ENCODE peak calls at places on chromosome 19, in ten cellular contexts. One of them, this sample, is unnamed.

GRCh38 chr19:6828698-6829633 is 56.5 kb downstream of the VAV1 start:
- DNase-seq in lower lobe of right lung: peak; percentile 56
- DNase-seq in endodermal cell: peak; percentile 97
- DNase-seq in heart right ventricle: no peak
- DNase-seq in IMR-90: no peak
- DNase-seq in ascending aorta: no peak
- DNase-seq in mammary epithelial cell: no peak
- DNase-seq in H9: peak; percentile 97
- DNase-seq in RWPE1: peak; percentile 51
- DNase-seq in AG04450: no peak
- DNase-seq in this sample: no peak

GRCh38 chr19:45403781-45404556 is 900 bp downstream of the PPP1R13L start:
- DNase-seq in lower lobe of right lung: peak; percentile 75
- DNase-seq in ascending aorta: peak; percentile 85
- DNase-seq in H9: peak; percentile 92
- DNase-seq in endodermal cell: peak; percentile 97
- DNase-seq in heart right ventricle: peak; percentile 68
- DNase-seq in RWPE1: peak; percentile 68
- DNase-seq in AG04450: no peak
- DNase-seq in mammary epithelial cell: peak; percentile 60
- DNase-seq in IMR-90: no peak
- DNase-seq in this sample: peak; percentile 35

GRCh38 chr19:29247912-29248311 is 35.0 kb upstream of the UQCRFS1 start:
- DNase-seq in H9: peak; percentile 25
- DNase-seq in endodermal cell: peak; percentile 68
- DNase-seq in IMR-90: no peak
- DNase-seq in mammary epithelial cell: no peak
- DNase-seq in lower lobe of right lung: no peak
- DNase-seq in RWPE1: no peak
- DNase-seq in AG04450: no peak
- DNase-seq in ascending aorta: no peak
- DNase-seq in heart right ventricle: no peak
- DNase-seq in this sample: no peak

GRCh38 chr19:5953034-5953589 is 24.8 kb downstream of the RANBP3 start:
- DNase-seq in AG04450: no peak
- DNase-seq in lower lobe of right lung: no peak
- DNase-seq in RWPE1: no peak
- DNase-seq in heart right ventricle: no peak
- DNase-seq in endodermal cell: no peak
- DNase-seq in mammary epithelial cell: no peak
- DNase-seq in ascending aorta: no peak
- DNase-seq in IMR-90: peak; percentile 58
- DNase-seq in H9: no peak
- DNase-seq in this sample: no peak

GRCh38 chr19:32387701-32388392 is 17.7 kb upstream of the DPY19L3 start:
- DNase-seq in mammary epithelial cell: no peak
- DNase-seq in H9: no peak
- DNase-seq in heart right ventricle: no peak
- DNase-seq in RWPE1: no peak
- DNase-seq in ascending aorta: peak; percentile 78
- DNase-seq in endodermal cell: no peak
- DNase-seq in lower lobe of right lung: no peak
- DNase-seq in IMR-90: peak; percentile 62
- DNase-seq in AG04450: no peak
- DNase-seq in this sample: no peak

GRCh38 chr19:11025445-11025844 is 63.8 kb upstream of the LDLR start:
- DNase-seq in mammary epithelial cell: no peak
- DNase-seq in AG04450: no peak
- DNase-seq in RWPE1: no peak
- DNase-seq in endodermal cell: no peak
- DNase-seq in H9: no peak
- DNase-seq in heart right ventricle: no peak
- DNase-seq in ascending aorta: no peak
- DNase-seq in lower lobe of right lung: no peak
- DNase-seq in IMR-90: no peak
- DNase-seq in this sample: no peak

GRCh38 chr19:7579182-7579581 is 16.5 kb upstream of the CAMSAP3 start:
- DNase-seq in mammary epithelial cell: no peak
- DNase-seq in RWPE1: no peak
- DNase-seq in lower lobe of right lung: no peak
- DNase-seq in IMR-90: no peak
- DNase-seq in ascending aorta: no peak
- DNase-seq in AG04450: no peak
- DNase-seq in H9: no peak
- DNase-seq in heart right ventricle: no peak
- DNase-seq in endodermal cell: no peak
- DNase-seq in this sample: no peak

GRCh38 chr19:34357431-34357830 is 7.6 kb upstream of the GPI start:
- DNase-seq in lower lobe of right lung: no peak
- DNase-seq in H9: no peak
- DNase-seq in ascending aorta: no peak
- DNase-seq in RWPE1: no peak
- DNase-seq in mammary epithelial cell: no peak
- DNase-seq in IMR-90: no peak
- DNase-seq in AG04450: no peak
- DNase-seq in endodermal cell: no peak
- DNase-seq in heart right ventricle: no peak
- DNase-seq in this sample: no peak

GRCh38 chr19:50417138-50417849 is 1.4 kb upstream of the SPIB start:
- DNase-seq in lower lobe of right lung: no peak
- DNase-seq in AG04450: no peak
- DNase-seq in IMR-90: no peak
- DNase-seq in heart right ventricle: no peak
- DNase-seq in ascending aorta: no peak
- DNase-seq in H9: peak; percentile 40
- DNase-seq in RWPE1: no peak
- DNase-seq in endodermal cell: no peak
- DNase-seq in mammary epithelial cell: no peak
- DNase-seq in this sample: no peak

GRCh38 chr19:49231389-49231788 is 73.8 kb downstream of the TRPM4 start:
- DNase-seq in lower lobe of right lung: no peak
- DNase-seq in endodermal cell: peak; percentile 75
- DNase-seq in ascending aorta: no peak
- DNase-seq in RWPE1: no peak
- DNase-seq in heart right ventricle: no peak
- DNase-seq in H9: no peak
- DNase-seq in IMR-90: no peak
- DNase-seq in mammary epithelial cell: no peak
- DNase-seq in AG04450: no peak
- DNase-seq in this sample: no peak

GRCh38 chr19:1133471-1133929 is 29.7 kb downstream of the GPX4 start:
- DNase-seq in mammary epithelial cell: no peak
- DNase-seq in RWPE1: peak; percentile 69
- DNase-seq in H9: peak; percentile 86
- DNase-seq in AG04450: no peak
- DNase-seq in lower lobe of right lung: peak; percentile 68
- DNase-seq in endodermal cell: peak; percentile 87
- DNase-seq in IMR-90: no peak
- DNase-seq in heart right ventricle: no peak
- DNase-seq in ascending aorta: peak; percentile 75
- DNase-seq in this sample: peak; percentile 49

GRCh38 chr19:7823902-7824301 is 6.1 kb upstream of the EVI5L start:
- DNase-seq in AG04450: no peak
- DNase-seq in mammary epithelial cell: no peak
- DNase-seq in RWPE1: no peak
- DNase-seq in H9: no peak
- DNase-seq in IMR-90: no peak
- DNase-seq in ascending aorta: no peak
- DNase-seq in heart right ventricle: no peak
- DNase-seq in endodermal cell: no peak
- DNase-seq in lower lobe of right lung: no peak
- DNase-seq in this sample: no peak

GRCh38 chr19:32658075-32658474 is 16.9 kb downstream of the ANKRD27 start:
- DNase-seq in IMR-90: no peak
- DNase-seq in endodermal cell: no peak
- DNase-seq in mammary epithelial cell: no peak
- DNase-seq in AG04450: no peak
- DNase-seq in ascending aorta: no peak
- DNase-seq in lower lobe of right lung: no peak
- DNase-seq in RWPE1: no peak
- DNase-seq in H9: no peak
- DNase-seq in heart right ventricle: no peak
- DNase-seq in this sample: no peak

GRCh38 chr19:31449379-31449778 is 100.1 kb upstream of the TSHZ3 start:
- DNase-seq in mammary epithelial cell: no peak
- DNase-seq in H9: no peak
- DNase-seq in lower lobe of right lung: no peak
- DNase-seq in IMR-90: no peak
- DNase-seq in heart right ventricle: no peak
- DNase-seq in ascending aorta: no peak
- DNase-seq in AG04450: no peak
- DNase-seq in endodermal cell: no peak
- DNase-seq in RWPE1: no peak
- DNase-seq in this sample: no peak

GRCh38 chr19:49468746-49469447 is 5.1 kb upstream of the FLT3LG start:
- DNase-seq in AG04450: no peak
- DNase-seq in endodermal cell: peak; percentile 93
- DNase-seq in mammary epithelial cell: no peak
- DNase-seq in lower lobe of right lung: no peak
- DNase-seq in ascending aorta: peak; percentile 90
- DNase-seq in IMR-90: no peak
- DNase-seq in RWPE1: peak; percentile 68
- DNase-seq in H9: peak; percentile 94
- DNase-seq in heart right ventricle: peak; percentile 92
- DNase-seq in this sample: peak; percentile 88

GRCh38 chr19:24033308-24033961 is 53.6 kb upstream of the ZNF254 start:
- DNase-seq in mammary epithelial cell: peak; percentile 91
- DNase-seq in heart right ventricle: peak; percentile 90
- DNase-seq in lower lobe of right lung: peak; percentile 92
- DNase-seq in endodermal cell: peak; percentile 97
- DNase-seq in H9: peak; percentile 95
- DNase-seq in IMR-90: peak; percentile 91
- DNase-seq in AG04450: peak; percentile 76
- DNase-seq in ascending aorta: peak; percentile 93
- DNase-seq in RWPE1: peak; percentile 97
- DNase-seq in this sample: peak; percentile 92

GRCh38 chr19:17575871-17576757 is 20.7 kb downstream of the COLGALT1 start:
- DNase-seq in ascending aorta: no peak
- DNase-seq in heart right ventricle: no peak
- DNase-seq in lower lobe of right lung: no peak
- DNase-seq in AG04450: no peak
- DNase-seq in H9: no peak
- DNase-seq in mammary epithelial cell: no peak
- DNase-seq in endodermal cell: no peak
- DNase-seq in RWPE1: no peak
- DNase-seq in IMR-90: no peak
- DNase-seq in this sample: no peak

GRCh38 chr19:22919946-22920345 is 83.0 kb downstream of the ZNF728 start:
- DNase-seq in mammary epithelial cell: no peak
- DNase-seq in RWPE1: no peak
- DNase-seq in H9: no peak
- DNase-seq in lower lobe of right lung: no peak
- DNase-seq in endodermal cell: no peak
- DNase-seq in IMR-90: no peak
- DNase-seq in AG04450: no peak
- DNase-seq in heart right ventricle: no peak
- DNase-seq in ascending aorta: no peak
- DNase-seq in this sample: no peak
- H3K27ac ChIP-seq in mammary epithelial cell: no peak overlapping the region
- H3K27ac ChIP-seq in RWPE1: no peak overlapping the region
- H3K27ac ChIP-seq in H9: no peak overlapping the region
- H3K27ac ChIP-seq in lower lobe of right lung: no peak overlapping the region
- H3K27ac ChIP-seq in endodermal cell: no peak overlapping the region
- H3K27ac ChIP-seq in IMR-90: no peak overlapping the region
- H3K27ac ChIP-seq in AG04450: no peak overlapping the region
- H3K27ac ChIP-seq in heart right ventricle: no peak overlapping the region
- H3K27ac ChIP-seq in ascending aorta: no peak overlapping the region
- H3K27ac ChIP-seq in this sample: no peak overlapping the region

GRCh38 chr19:40238775-40239174 is 12.3 kb upstream of the CCNP start:
- DNase-seq in lower lobe of right lung: no peak
- DNase-seq in RWPE1: no peak
- DNase-seq in IMR-90: no peak
- DNase-seq in ascending aorta: no peak
- DNase-seq in heart right ventricle: no peak
- DNase-seq in endodermal cell: no peak
- DNase-seq in H9: no peak
- DNase-seq in mammary epithelial cell: no peak
- DNase-seq in AG04450: no peak
- DNase-seq in this sample: no peak

GRCh38 chr19:40241809-40242384 is 15.4 kb upstream of the CCNP start:
- DNase-seq in H9: no peak
- DNase-seq in endodermal cell: no peak
- DNase-seq in heart right ventricle: peak; percentile 83
- DNase-seq in ascending aorta: no peak
- DNase-seq in AG04450: no peak
- DNase-seq in mammary epithelial cell: no peak
- DNase-seq in RWPE1: no peak
- DNase-seq in IMR-90: no peak
- DNase-seq in lower lobe of right lung: peak; percentile 46
- DNase-seq in this sample: no peak

GRCh38 chr19:40241125-40241808 is 14.8 kb upstream of the CCNP start:
- DNase-seq in mammary epithelial cell: no peak
- DNase-seq in AG04450: no peak
- DNase-seq in IMR-90: no peak
- DNase-seq in endodermal cell: no peak
- DNase-seq in lower lobe of right lung: peak; percentile 28
- DNase-seq in ascending aorta: no peak
- DNase-seq in heart right ventricle: no peak
- DNase-seq in H9: no peak
- DNase-seq in RWPE1: no peak
- DNase-seq in this sample: no peak

GRCh38 chr19:40239415-40240226 is 13.1 kb upstream of the CCNP start:
- DNase-seq in AG04450: no peak
- DNase-seq in heart right ventricle: no peak
- DNase-seq in H9: no peak
- DNase-seq in ascending aorta: no peak
- DNase-seq in IMR-90: no peak
- DNase-seq in lower lobe of right lung: peak; percentile 28
- DNase-seq in endodermal cell: no peak
- DNase-seq in mammary epithelial cell: no peak
- DNase-seq in RWPE1: no peak
- DNase-seq in this sample: no peak

GRCh38 chr19:40240332-40240731 is 13.8 kb upstream of the CCNP start:
- DNase-seq in AG04450: no peak
- DNase-seq in IMR-90: no peak
- DNase-seq in endodermal cell: no peak
- DNase-seq in lower lobe of right lung: peak; percentile 22
- DNase-seq in H9: no peak
- DNase-seq in heart right ventricle: no peak
- DNase-seq in mammary epithelial cell: no peak
- DNase-seq in RWPE1: no peak
- DNase-seq in ascending aorta: no peak
- DNase-seq in this sample: no peak
- H3K27ac ChIP-seq in AG04450: no peak overlapping the region
- H3K27ac ChIP-seq in IMR-90: no peak overlapping the region
- H3K27ac ChIP-seq in endodermal cell: no peak overlapping the region
- H3K27ac ChIP-seq in lower lobe of right lung: no peak overlapping the region
- H3K27ac ChIP-seq in H9: no peak overlapping the region
- H3K27ac ChIP-seq in heart right ventricle: no peak overlapping the region
- H3K27ac ChIP-seq in mammary epithelial cell: no peak overlapping the region
- H3K27ac ChIP-seq in RWPE1: no peak overlapping the region
- H3K27ac ChIP-seq in ascending aorta: no peak overlapping the region
- H3K27ac ChIP-seq in this sample: no peak overlapping the region

GRCh38 chr19:42089191-42089750 is 13.3 kb downstream of the ZNF574 start:
- DNase-seq in endodermal cell: peak; percentile 48
- DNase-seq in H9: no peak
- DNase-seq in heart right ventricle: no peak
- DNase-seq in mammary epithelial cell: no peak
- DNase-seq in ascending aorta: no peak
- DNase-seq in IMR-90: no peak
- DNase-seq in AG04450: no peak
- DNase-seq in RWPE1: no peak
- DNase-seq in lower lobe of right lung: no peak
- DNase-seq in this sample: no peak
- H3K27ac ChIP-seq in endodermal cell: no peak overlapping the region
- H3K27ac ChIP-seq in H9: no peak overlapping the region
- H3K27ac ChIP-seq in heart right ventricle: no peak overlapping the region
- H3K27ac ChIP-seq in mammary epithelial cell: no peak overlapping the region
- H3K27ac ChIP-seq in ascending aorta: peak overlapping the region; percentile 48
- H3K27ac ChIP-seq in IMR-90: peak overlapping the region; percentile 80
- H3K27ac ChIP-seq in AG04450: peak overlapping the region; percentile 83
- H3K27ac ChIP-seq in RWPE1: no peak overlapping the region
- H3K27ac ChIP-seq in lower lobe of right lung: no peak overlapping the region
- H3K27ac ChIP-seq in this sample: no peak overlapping the region

GRCh38 chr19:13117176-13117771 is 734 bp upstream of the TRMT1 start:
- DNase-seq in AG04450: no peak
- DNase-seq in heart right ventricle: no peak
- DNase-seq in endodermal cell: no peak
- DNase-seq in H9: no peak
- DNase-seq in mammary epithelial cell: no peak
- DNase-seq in ascending aorta: no peak
- DNase-seq in IMR-90: no peak
- DNase-seq in lower lobe of right lung: peak; percentile 41
- DNase-seq in RWPE1: no peak
- DNase-seq in this sample: peak; percentile 60
- H3K27ac ChIP-seq in AG04450: no peak overlapping the region
- H3K27ac ChIP-seq in heart right ventricle: peak overlapping the region; percentile 74
- H3K27ac ChIP-seq in endodermal cell: no peak overlapping the region
- H3K27ac ChIP-seq in H9: no peak overlapping the region
- H3K27ac ChIP-seq in mammary epithelial cell: peak overlapping the region; percentile 51
- H3K27ac ChIP-seq in ascending aorta: peak overlapping the region; percentile 61
- H3K27ac ChIP-seq in IMR-90: no peak overlapping the region
- H3K27ac ChIP-seq in lower lobe of right lung: peak overlapping the region; percentile 71
- H3K27ac ChIP-seq in RWPE1: peak overlapping the region; percentile 87
- H3K27ac ChIP-seq in this sample: peak overlapping the region; percentile 69

This sample was measured in CD4-positive, CD25-positive, alpha-beta regulatory T cell.